ENCODE peak calls at places on chromosomes 6 and 20, in eight cellular contexts. M is OCI-M1; Z is SK-MEL-5; E is choroid plexus epithelial cell; T is AML-193; B is adrenal gland; D is CD4-positive, alpha-beta memory T cell; K is Ammon's horn. O is an unnamed sample.
A peak's percentile ranks its signal among the peaks of the same experiment; 100 is the strongest.

GRCh38 chr6:33745558-33745957 is 1.1 kb downstream of the IP6K3 start:
- DNase-seq in T (no peak), K (no peak), D (no peak), M (no peak), E (peak; percentile 62), Z (no peak), B (no peak), O (no peak)

GRCh38 chr6:43793154-43793874 is 23.3 kb downstream of the VEGFA start:
- DNase-seq in B (no peak), D (no peak), T (no peak), M (no peak), E (no peak), Z (no peak), K (no peak), O (no peak)

GRCh38 chr6:15512126-15512525 is 150.7 kb downstream of the DTNBP1 start:
- DNase-seq in B (peak; percentile 40), M (no peak), T (no peak), E (peak; percentile 39), K (no peak), Z (peak; percentile 43), D (no peak), O (no peak)

GRCh38 chr6:124131259-124131658 is 327.6 kb downstream of the NKAIN2 start:
- DNase-seq in M (no peak), E (peak; percentile 94), Z (no peak), K (no peak), B (no peak), T (no peak), D (no peak), O (no peak)

GRCh38 chr6:150027806-150028565 is 2.7 kb upstream of the RAET1L start:
- DNase-seq in D (no peak), E (no peak), M (no peak), Z (no peak), K (no peak), T (no peak), B (no peak), O (no peak)

GRCh38 chr6:22680950-22681349 is 111.6 kb downstream of the HDGFL1 start:
- DNase-seq in D (no peak), B (no peak), E (no peak), M (no peak), K (no peak), Z (no peak), T (no peak), O (no peak)

GRCh38 chr6:166156942-166157341 is 10.7 kb downstream of the TBXT start:
- DNase-seq in Z (peak; percentile 37), D (no peak), B (no peak), K (peak; percentile 54), T (no peak), E (peak; percentile 31), M (peak; percentile 13), O (no peak)

GRCh38 chr6:42925248-42925857 is 3.9 kb upstream of the CNPY3 start:
- DNase-seq in T (no peak), D (no peak), M (no peak), B (no peak), E (no peak), K (no peak), Z (no peak), O (no peak)

GRCh38 chr20:23245553-23246128 is 105.0 kb upstream of the NXT1 start:
- DNase-seq in K (peak; percentile 64), T (peak; percentile 86), D (no peak), E (peak; percentile 75), M (peak; percentile 90), Z (peak; percentile 63), B (peak; percentile 56), O (peak; percentile 75)

GRCh38 chr6:164166996-164167395 is 752.5 kb downstream of the QKI start:
- DNase-seq in K (no peak), M (no peak), Z (no peak), T (no peak), D (no peak), B (no peak), E (no peak), O (no peak)

GRCh38 chr20:38109657-38110524 is 55.2 kb downstream of the TGM2 start:
- DNase-seq in M (peak; percentile 73), T (no peak), B (peak; percentile 84), D (no peak), E (peak; percentile 97), K (no peak), Z (no peak), O (peak; percentile 79)

GRCh38 chr6:16153451-16153850 is 24.6 kb downstream of the MYLIP start:
- DNase-seq in B (no peak), M (no peak), Z (peak; percentile 33), T (no peak), D (no peak), K (peak; percentile 69), E (no peak), O (no peak)

GRCh38 chr20:54680872-54681297 is 205.5 kb downstream of the DOK5 start:
- DNase-seq in M (peak; percentile 69), D (no peak), E (peak; percentile 62), T (peak; percentile 11), K (peak; percentile 14), Z (peak; percentile 76), B (peak; percentile 22), O (no peak)

GRCh38 chr20:31934968-31935764 is 16.7 kb downstream of the PDRG1 start:
- DNase-seq in M (no peak), E (no peak), B (no peak), D (no peak), K (no peak), Z (peak; percentile 19), T (no peak), O (no peak)

GRCh38 chr20:62832212-62832922 is 15.5 kb downstream of the COL9A3 start:
- DNase-seq in M (peak; percentile 91), K (no peak), T (no peak), D (no peak), E (no peak), Z (no peak), B (no peak), O (no peak)

GRCh38 chr6:107730683-107731314 is 93.3 kb downstream of the SCML4 start:
- DNase-seq in B (no peak), Z (no peak), M (peak; percentile 18), E (no peak), K (no peak), D (no peak), T (no peak), O (no peak)

GRCh38 chr20:17225891-17226409 is 890 bp upstream of the PCSK2 start:
- DNase-seq in K (no peak), Z (no peak), E (no peak), B (no peak), M (no peak), T (no peak), D (no peak), O (no peak)

GRCh38 chr6:138499303-138499991 is at the start of gene NHSL1:
- DNase-seq in B (no peak), M (peak; percentile 60), D (no peak), K (peak; percentile 49), T (peak; percentile 84), E (no peak), Z (no peak), O (no peak)

GRCh38 chr20:45275327-45275726 is 21.0 kb upstream of the SLPI start:
- DNase-seq in D (no peak), Z (no peak), B (no peak), M (no peak), K (no peak), T (no peak), E (no peak), O (no peak)

GRCh38 chr6:54185885-54186284 is 74.6 kb downstream of the MLIP start:
- DNase-seq in K (no peak), T (no peak), B (no peak), E (no peak), Z (no peak), D (no peak), M (no peak), O (no peak)

GRCh38 chr20:54438166-54438565 is 37.2 kb upstream of the DOK5 start:
- DNase-seq in K (no peak), E (no peak), B (no peak), Z (no peak), D (no peak), T (no peak), M (no peak), O (no peak)

GRCh38 chr6:113271437-113271836 is 585.7 kb upstream of the MARCKS start:
- DNase-seq in E (no peak), M (no peak), T (no peak), B (no peak), D (no peak), Z (no peak), K (no peak), O (no peak)

GRCh38 chr6:126113261-126113660 is 126.9 kb downstream of the TRMT11 start:
- DNase-seq in T (no peak), M (no peak), K (no peak), D (no peak), Z (no peak), B (no peak), E (no peak), O (no peak)

GRCh38 chr6:7268362-7269310 is 44.4 kb downstream of the SSR1 start:
- DNase-seq in B (peak; percentile 5), T (no peak), D (no peak), Z (no peak), M (no peak), E (no peak), K (no peak), O (no peak)

GRCh38 chr6:26296857-26297648 is 67.9 kb upstream of the BTN3A2 start:
- DNase-seq in T (no peak), E (peak; percentile 61), B (peak; percentile 56), Z (peak; percentile 26), D (no peak), K (no peak), M (peak; percentile 93), O (no peak)

GRCh38 chr6:162271922-162272321 is 455.6 kb downstream of the PRKN start:
- DNase-seq in K (no peak), M (no peak), E (no peak), B (no peak), Z (no peak), D (no peak), T (no peak), O (no peak)

O was measured in ureter.